ENCODE peak calls at places on chromosomes 5 and 9, in ten cellular contexts. H, I, E, F, O, M, C, G, N and K are unnamed samples.

GRCh38 chr9:71403106-71403505 is 281.7 kb upstream of the TRPM3 start:
- DNase-seq in G (no peak), F (no peak), I (no peak), H (no peak), C (no peak), O (no peak), N (no peak), M (no peak), E (no peak), K (no peak)

GRCh38 chr5:31990296-31990695 is 183.8 kb downstream of the GOLPH3 start:
- DNase-seq in M (no peak), C (no peak), N (no peak), H (no peak), O (no peak), G (no peak), F (no peak), E (no peak), I (no peak), K (no peak)

GRCh38 chr5:16994576-16994975 is 58.5 kb upstream of the MYO10 start:
- DNase-seq in M (no peak), F (no peak), E (no peak), I (no peak), C (no peak), O (no peak), G (no peak), H (no peak), N (no peak), K (no peak)

GRCh38 chr9:117121331-117121730 is 293.5 kb downstream of the ASTN2 start:
- DNase-seq in O (no peak), E (no peak), C (no peak), M (no peak), G (no peak), F (no peak), I (no peak), N (no peak), H (peak), K (no peak)

GRCh38 chr9:126451316-126451885 is 124.8 kb downstream of the MVB12B start:
- DNase-seq in I (no peak), N (no peak), M (no peak), C (no peak), F (no peak), G (no peak), H (no peak), E (no peak), O (no peak), K (no peak)

GRCh38 chr9:97315550-97315949 is 8.1 kb downstream of the CCDC180 start:
- DNase-seq in C (no peak), E (no peak), H (no peak), I (no peak), F (no peak), G (no peak), M (no peak), N (no peak), O (no peak), K (no peak)

GRCh38 chr5:1737790-1738405 is 61.7 kb downstream of the MRPL36 start:
- DNase-seq in G (peak), C (no peak), M (no peak), H (no peak), N (peak), I (no peak), O (peak), E (peak), F (peak), K (no peak)

GRCh38 chr5:179648410-179648809 is 24.9 kb upstream of the HNRNPH1 start:
- DNase-seq in I (no peak), G (no peak), N (no peak), C (no peak), H (no peak), M (no peak), E (no peak), O (no peak), F (no peak), K (no peak)

GRCh38 chr5:126965061-126965475 is 65.3 kb downstream of the MARCHF3 start:
- DNase-seq in F (no peak), M (no peak), E (peak), O (no peak), I (no peak), G (no peak), C (no peak), H (no peak), N (no peak), K (no peak)

GRCh38 chr9:135479469-135480052 is at the start of gene PPP1R26:
- DNase-seq in G (no peak), M (peak), F (no peak), C (no peak), H (no peak), E (peak), I (no peak), O (no peak), N (no peak), K (no peak)

GRCh38 chr9:94995294-94995693 is 268.8 kb downstream of the AOPEP start:
- DNase-seq in C (no peak), M (no peak), I (no peak), H (no peak), O (no peak), F (no peak), E (no peak), N (no peak), G (no peak), K (no peak)

GRCh38 chr5:109102291-109102690 is 307.5 kb downstream of the PJA2 start:
- DNase-seq in I (no peak), H (no peak), E (no peak), C (no peak), O (no peak), F (no peak), N (no peak), M (no peak), G (no peak), K (no peak)

GRCh38 chr5:75510836-75511434 is 494 bp downstream of the CERT1 start:
- DNase-seq in H (peak), C (peak), M (peak), O (peak), N (peak), I (no peak), E (peak), F (peak), G (no peak), K (no peak)

GRCh38 chr9:128406848-128407391 is 13.7 kb upstream of the CERCAM start:
- DNase-seq in F (no peak), C (no peak), H (no peak), O (no peak), E (no peak), N (no peak), G (no peak), M (no peak), I (no peak), K (no peak)

GRCh38 chr5:14292766-14293165 is 149.6 kb downstream of the TRIO start:
- DNase-seq in I (no peak), N (no peak), H (no peak), C (no peak), O (no peak), M (no peak), E (no peak), F (no peak), G (no peak), K (no peak)

GRCh38 chr9:93064392-93065124 is 6.1 kb downstream of the SUSD3 start:
- DNase-seq in F (peak), G (no peak), H (no peak), E (no peak), N (peak), I (no peak), C (peak), O (peak), M (no peak), K (no peak)